ENCODE peak calls at places on chromosome 9, in five cellular contexts. G is BE2C; C is CD8-positive, alpha-beta T cell; P is IMR-90; K is heart right ventricle. S is an unnamed sample. For H3K4me1, the result is how much of the 10 kb centered on the place peaks cover.

GRCh38 chr9:87796232-87796631 is 70.3 kb downstream of the CTSL start:
- DNase-seq in K (no peak), P (no peak), C (no peak), G (no peak), S (no peak)

GRCh38 chr9:124593080-124594058 is 86.2 kb upstream of the NR5A1 start:
- DNase-seq in P (peak), G (no peak), C (no peak), K (no peak), S (no peak)

GRCh38 chr9:4923580-4924544 is 61.2 kb upstream of the JAK2 start:
- DNase-seq in C (no peak), G (no peak), K (no peak), P (peak), S (no peak)

GRCh38 chr9:15824310-15824709 is 271.5 kb downstream of the CCDC171 start:
- DNase-seq in C (no peak), G (peak), K (no peak), P (peak), S (no peak)

GRCh38 chr9:114856210-114856941 is 50.5 kb upstream of the TNFSF15 start:
- DNase-seq in K (peak), C (no peak), P (peak), G (no peak), S (no peak)

GRCh38 chr9:18438300-18438925 is 35.5 kb upstream of the ADAMTSL1 start:
- DNase-seq in P (peak), G (no peak), C (no peak), K (peak), S (no peak)

GRCh38 chr9:112097712-112098688 is 77.1 kb downstream of the SUSD1 start:
- DNase-seq in C (peak), P (peak), G (peak), K (peak), S (peak)

GRCh38 chr9:106619211-106619610 is 243.8 kb upstream of the ZNF462 start:
- DNase-seq in C (no peak), P (peak), G (no peak), K (no peak), S (no peak)

DNA sequence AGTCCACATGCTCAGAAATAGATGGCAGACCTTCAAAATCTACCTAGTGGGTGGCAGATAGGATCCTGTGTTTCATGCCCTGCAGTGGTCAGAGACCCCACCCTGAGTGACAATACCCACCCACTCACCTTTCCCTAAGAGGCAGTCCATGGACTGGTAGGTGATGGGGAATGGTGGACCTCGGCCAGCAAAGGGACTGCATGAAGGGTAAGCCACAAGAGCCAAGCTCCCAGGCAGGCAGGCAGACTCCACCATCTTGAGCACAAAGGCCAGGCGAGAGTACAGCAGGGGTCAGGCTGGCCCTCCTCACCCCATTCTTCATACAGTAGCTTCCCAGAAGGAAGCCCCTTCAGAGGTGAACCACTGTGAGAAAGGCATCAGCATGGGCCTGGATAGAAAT is 78.4 kb downstream of the SYK start:
- DNase-seq in K (no peak), P (no peak), G (no peak), C (no peak), S (no peak)
- TF ChIP-seq CTCF in K (no peak), P (no peak), G (no peak), C (no peak), S (no peak)

GRCh38 chr9:37995348-37995737 is 73.7 kb downstream of the SHB start:
- DNase-seq in C (no peak), G (no peak), P (no peak), K (no peak), S (no peak)

GRCh38 chr9:37996050-37996811 is 72.8 kb downstream of the SHB start:
- DNase-seq in C (no peak), K (no peak), P (no peak), G (peak), S (no peak)

GRCh38 chr9:37994639-37995347 is 74.2 kb downstream of the SHB start:
- DNase-seq in C (no peak), G (peak), K (peak), P (peak), S (peak)

GRCh38 chr9:37997636-37998374 is 71.2 kb downstream of the SHB start:
- DNase-seq in G (peak), K (no peak), C (no peak), P (no peak), S (no peak)

DNA sequence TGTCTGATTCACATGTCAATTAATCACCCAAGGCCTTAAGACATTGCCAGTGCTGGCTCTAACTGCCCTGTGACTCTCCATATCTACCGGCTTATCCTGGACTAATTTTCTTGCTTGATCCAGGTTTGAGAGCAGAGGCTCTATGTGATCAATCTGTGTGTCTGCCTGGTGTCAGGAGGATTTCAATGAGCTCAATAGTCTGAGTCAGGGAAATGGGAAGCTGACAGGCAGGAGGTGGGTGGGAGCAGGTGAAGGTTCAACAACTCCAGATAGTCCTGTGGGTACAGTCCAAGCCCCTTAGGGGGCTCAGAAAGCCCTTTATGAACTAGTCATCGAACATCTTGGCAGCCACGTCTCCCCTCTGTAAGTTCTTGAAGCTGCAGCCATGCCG is 72.2 kb downstream of the SHB start:
- DNase-seq in K (no peak), G (no peak), P (no peak), C (no peak), S (no peak)
- H3K4me1 ChIP-seq in K (half or more), G (half or more), P (half or more), C (under half), S (under half)

GRCh38 chr9:886886-887285 is 45.4 kb downstream of the DMRT1 start:
- DNase-seq in K (no peak), P (no peak), G (no peak), C (no peak), S (no peak)

GRCh38 chr9:878239-878638 is 36.7 kb downstream of the DMRT1 start:
- DNase-seq in C (no peak), K (no peak), G (no peak), P (no peak), S (no peak)

GRCh38 chr9:880725-881124 is 39.2 kb downstream of the DMRT1 start:
- DNase-seq in G (no peak), C (no peak), K (no peak), P (no peak), S (no peak)

GRCh38 chr9:883011-883410 is 41.5 kb downstream of the DMRT1 start:
- DNase-seq in P (no peak), C (no peak), K (no peak), G (no peak), S (no peak)

DNA sequence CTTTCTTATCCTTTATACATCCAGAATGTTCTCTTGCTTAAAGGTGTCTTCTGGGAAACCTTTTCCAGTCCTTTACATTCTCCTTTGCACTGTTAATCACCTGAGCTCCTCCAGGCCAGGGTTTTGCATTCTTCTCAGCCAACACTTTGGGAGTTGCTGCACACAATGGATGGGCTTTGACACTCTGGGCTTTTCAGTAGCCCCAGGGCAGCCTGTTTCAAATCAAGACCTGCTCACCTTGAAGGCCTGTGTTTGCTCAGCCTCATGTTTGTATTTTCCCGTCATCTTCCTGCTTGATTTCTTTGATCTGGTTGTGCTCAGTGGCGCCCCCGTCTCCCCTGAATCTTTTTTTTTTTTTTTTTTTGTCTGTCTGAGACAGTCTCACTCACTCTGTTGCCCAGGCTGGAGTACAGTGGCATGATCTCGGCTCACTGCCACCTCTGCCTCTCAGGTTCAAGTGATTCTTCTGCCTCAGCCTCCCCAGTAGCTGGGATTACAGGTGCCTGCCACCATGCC is 41.0 kb downstream of the DMRT1 start:
- DNase-seq in K (no peak), C (no peak), P (no peak), G (no peak), S (no peak)
- TF ChIP-seq CTCF in K (no peak), C (no peak), P (no peak), G (no peak), S (no peak)

DNA sequence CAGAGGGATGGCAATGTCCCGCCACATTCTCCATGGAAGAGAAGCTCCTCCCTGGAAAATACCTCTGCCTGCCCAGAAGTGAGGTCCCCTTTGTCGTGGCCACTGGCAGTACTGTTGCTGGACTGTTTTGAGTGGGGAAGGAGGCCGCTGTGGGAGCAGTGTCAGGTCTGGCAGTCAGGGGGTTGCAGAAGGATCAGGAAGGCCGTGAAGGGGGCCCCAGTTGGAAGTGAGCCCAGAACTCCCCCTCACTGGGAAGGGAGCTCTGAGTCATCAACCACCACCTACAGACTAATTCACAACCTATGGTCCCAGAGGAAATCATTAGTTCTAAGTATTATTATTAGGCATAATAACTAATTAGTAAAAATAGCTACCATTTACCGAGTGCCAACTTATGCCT is 200.4 kb downstream of the TTLL11 start:
- DNase-seq in C (no peak), P (peak), K (no peak), G (no peak), S (no peak)
- H3K4me1 ChIP-seq in C (under half), P (under half), K (under half), G (under half), S (under half)

DNA sequence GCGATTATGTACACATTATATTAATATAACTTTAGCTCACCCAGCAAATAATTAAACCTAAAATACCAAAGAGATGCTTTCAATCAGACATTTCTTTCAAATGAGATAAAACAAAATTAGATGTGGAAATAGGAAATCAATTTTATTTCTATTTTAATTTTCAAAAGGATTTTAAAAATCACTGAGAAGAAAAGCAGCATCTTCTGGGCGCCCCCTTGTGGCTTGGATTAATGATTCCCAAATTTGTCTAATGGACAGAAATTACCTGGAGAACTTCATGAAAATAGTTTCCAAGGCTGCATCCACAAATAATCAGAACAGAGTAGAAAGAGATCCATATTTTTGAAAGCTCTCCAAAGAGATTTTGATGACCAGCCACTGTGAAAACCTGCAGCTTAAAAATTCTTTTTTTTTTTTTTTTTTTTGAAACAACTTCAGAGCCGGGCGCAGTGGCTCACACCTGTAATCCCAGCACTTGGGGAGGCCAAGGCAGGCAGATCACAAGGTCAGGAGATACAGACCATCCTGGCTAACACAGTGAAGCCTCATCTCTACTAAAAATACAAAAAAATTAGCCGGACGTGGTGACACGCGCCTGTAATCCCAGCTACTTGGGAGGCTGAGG is 50.9 kb upstream of the CEMIP2 start:
- DNase-seq in K (peak), C (peak), P (peak), G (peak), S (no peak)
- TF ChIP-seq CTCF in K (peak), C (peak), P (peak), G (peak), S (peak)

DNA sequence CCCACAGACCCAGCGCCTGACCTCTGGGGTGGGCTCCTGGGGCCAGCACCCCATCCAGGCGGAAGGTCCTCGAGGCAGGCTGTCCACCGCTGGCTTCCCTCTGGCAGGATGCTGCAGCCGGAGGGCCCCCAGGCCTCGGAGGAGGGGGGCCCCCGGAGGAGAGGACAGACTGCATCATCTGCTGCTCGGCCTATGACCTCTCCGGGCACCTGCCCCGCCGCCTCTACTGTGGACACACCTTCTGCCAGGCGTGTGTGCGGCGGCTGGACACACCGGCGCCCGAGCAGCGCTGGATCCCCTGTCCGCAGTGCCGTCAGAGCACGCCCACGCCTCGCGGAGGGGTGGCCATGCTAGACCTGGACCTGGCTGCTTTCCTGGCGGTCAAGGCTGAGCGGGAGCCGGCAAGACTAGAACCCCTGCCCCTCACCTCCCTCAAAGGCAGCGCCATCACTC is 1.2 kb downstream of the RNF224 start:
- DNase-seq in C (no peak), P (no peak), K (no peak), G (no peak), S (no peak)
- H3K4me1 ChIP-seq in C (under half), P (under half), K (under half), G (under half), S (under half)

GRCh38 chr9:122468735-122469134 is 9.0 kb downstream of the OR1J1 start:
- DNase-seq in C (no peak), G (no peak), K (no peak), P (peak), S (no peak)

GRCh38 chr9:122464633-122465567 is 12.8 kb downstream of the OR1J1 start:
- DNase-seq in G (peak), K (peak), C (peak), P (peak), S (peak)

GRCh38 chr9:122463828-122464632 is 13.7 kb downstream of the OR1J1 start:
- DNase-seq in G (peak), K (no peak), C (no peak), P (no peak), S (no peak)
- TF ChIP-seq CTCF in G (peak), K (no peak), C (peak), P (no peak), S (no peak)

GRCh38 chr9:68694125-68694524 is 10.9 kb upstream of the PIP5K1B start:
- DNase-seq in G (no peak), C (no peak), P (no peak), K (no peak), S (no peak)
- H3K4me1 ChIP-seq in G (under half), C (under half), P (under half), K (under half), S (under half)